ENCODE peak calls at places on chromosomes 6 and 20, in ten cellular contexts. E is H1, W is PC-9, S is foreskin fibroblast, C is Calu3, V is B cell, R is lung, I is HFFc6, F is brain microvascular endothelial cell, K is AG09309. J is an unnamed sample.

GRCh38 chr20:61186771-61187170 is 65.3 kb upstream of the CDH4 start:
- DNase-seq in I (no peak), W (no peak), R (no peak), F (peak), S (no peak), K (no peak), C (no peak), V (no peak), E (no peak), J (no peak)

GRCh38 chr20:62860924-62861691 is 514 bp downstream of the TCFL5 start:
- DNase-seq in I (no peak), S (no peak), E (peak), C (peak), F (no peak), R (no peak), V (no peak), K (no peak), W (no peak), J (no peak)

GRCh38 chr20:4862661-4863060 is 138.6 kb downstream of the SLC23A2 start:
- DNase-seq in F (no peak), S (no peak), W (no peak), K (no peak), V (no peak), C (no peak), E (no peak), I (no peak), R (no peak), J (no peak)

GRCh38 chr6:149513915-149514314 is 29.1 kb upstream of the ZC3H12D start:
- DNase-seq in V (no peak), I (no peak), S (no peak), W (no peak), R (no peak), C (no peak), E (no peak), K (no peak), F (no peak), J (no peak)

GRCh38 chr20:63768591-63769515 is 29.3 kb downstream of the SLC2A4RG start:
- DNase-seq in C (no peak), E (no peak), S (no peak), K (no peak), F (no peak), R (no peak), V (no peak), I (no peak), W (no peak), J (no peak)

GRCh38 chr6:42239736-42240375 is 22.2 kb upstream of the MRPS10 start:
- DNase-seq in W (peak), S (no peak), C (no peak), I (peak), F (no peak), V (no peak), K (no peak), E (no peak), R (no peak), J (no peak)

GRCh38 chr6:122405417-122405816 is 6.0 kb downstream of the HSF2 start:
- DNase-seq in F (no peak), E (no peak), I (peak), K (no peak), C (no peak), W (no peak), V (no peak), S (no peak), R (no peak), J (no peak)

GRCh38 chr6:111738631-111739030 is 133.0 kb upstream of the TRAF3IP2 start:
- DNase-seq in R (no peak), I (no peak), S (no peak), K (no peak), C (no peak), E (no peak), F (no peak), V (no peak), W (no peak), J (no peak)

GRCh38 chr6:75531174-75531573 is 37.6 kb upstream of the FILIP1 start:
- DNase-seq in V (no peak), F (no peak), R (no peak), W (no peak), S (no peak), I (no peak), K (no peak), E (no peak), C (no peak), J (no peak)

DNA sequence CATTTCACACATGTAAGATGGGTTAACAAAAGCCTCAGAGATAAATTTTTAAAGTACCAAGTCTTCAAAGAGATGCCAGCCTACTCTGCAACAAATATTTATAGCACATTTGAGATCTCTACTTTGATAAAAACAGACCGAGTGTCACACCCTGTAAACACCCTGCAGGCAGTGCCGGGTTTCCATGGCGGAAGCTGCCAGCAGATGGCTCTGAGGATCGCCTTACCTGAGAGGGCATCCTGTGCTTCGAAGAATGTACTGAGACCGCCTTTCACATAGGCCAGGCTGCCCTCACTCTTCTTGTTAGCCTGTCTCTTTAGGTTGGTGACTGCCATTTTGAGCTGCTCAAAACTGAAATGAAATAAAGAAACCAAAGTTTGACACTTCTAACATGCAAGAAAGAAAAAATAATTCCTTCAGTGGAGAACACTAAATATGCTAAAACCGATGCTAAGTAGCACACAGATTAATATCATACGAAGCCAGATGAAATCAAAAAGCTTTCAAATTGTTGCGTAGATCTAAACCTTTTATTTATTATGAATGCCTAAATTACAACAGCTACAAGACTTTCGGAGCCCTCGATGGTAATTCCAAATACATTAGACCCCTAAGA is 39.3 kb downstream of the HUS1B start:
- DNase-seq in F (no peak), K (no peak), C (no peak), R (no peak), E (peak), I (no peak), W (no peak), V (no peak), S (no peak), J (no peak)
- TF ChIP-seq CTCF in F (peak), K (no peak), C (no peak), R (no peak), E (peak), I (no peak), W (no peak), V (no peak), S (no peak), J (no peak)

DNA sequence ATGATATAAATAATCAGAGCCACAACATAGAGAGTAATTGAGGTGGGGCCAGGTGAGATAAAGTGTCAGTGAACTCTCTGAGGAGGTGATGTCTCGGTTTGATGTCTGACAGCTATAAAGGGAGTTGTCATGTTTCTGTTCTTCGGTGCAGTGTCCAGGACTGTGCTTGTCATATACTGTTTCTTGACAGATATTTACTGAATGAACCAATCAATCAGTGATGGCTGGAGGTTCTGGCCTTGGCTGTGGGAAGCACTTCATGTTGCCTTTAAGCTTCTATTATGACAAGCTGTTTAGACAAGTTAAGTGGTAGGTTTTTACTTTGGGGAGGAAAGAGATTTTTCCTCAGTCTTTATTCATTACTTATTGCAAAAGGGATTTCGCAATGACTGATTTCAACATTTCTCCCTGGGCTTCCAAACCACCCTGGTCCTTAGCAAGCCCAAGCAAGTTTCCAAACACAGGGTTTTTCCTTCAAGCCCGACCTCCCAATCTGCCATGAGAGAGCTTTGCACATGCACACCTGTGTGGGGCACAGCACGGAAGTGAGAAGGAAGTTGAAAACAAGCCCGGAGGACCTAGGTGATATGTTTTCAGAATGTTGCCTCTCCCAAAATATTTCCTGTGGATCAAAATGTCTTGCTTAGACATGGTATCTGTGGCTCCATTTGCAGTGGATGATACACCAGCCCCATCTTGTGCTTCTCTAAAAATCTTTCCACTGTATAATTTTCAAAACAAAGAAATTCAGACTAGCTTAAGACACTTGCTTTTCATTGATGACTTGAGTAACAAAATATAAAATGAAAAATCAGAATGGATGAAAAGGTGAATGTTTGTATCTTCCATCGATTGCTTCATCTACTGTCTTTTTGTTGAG is 567.3 kb upstream of the BTBD3 start:
- DNase-seq in W (no peak), E (no peak), R (peak), S (peak), K (peak), F (no peak), V (no peak), I (peak), C (no peak), J (peak)
- TF ChIP-seq CTCF in W (no peak), E (no peak), R (no peak), S (no peak), K (no peak), F (no peak), V (no peak), I (no peak), C (no peak), J (no peak)

GRCh38 chr6:125312950-125313349 is 11.2 kb upstream of the HDDC2 start:
- DNase-seq in C (no peak), S (no peak), I (no peak), V (no peak), E (no peak), F (no peak), K (no peak), R (no peak), W (no peak), J (no peak)

GRCh38 chr6:125312478-125312877 is 10.7 kb upstream of the HDDC2 start:
- DNase-seq in S (no peak), W (no peak), I (no peak), K (no peak), F (no peak), E (no peak), C (no peak), V (no peak), R (no peak), J (no peak)

GRCh38 chr6:125314019-125314581 is 12.3 kb upstream of the HDDC2 start:
- DNase-seq in W (peak), S (peak), C (peak), K (no peak), I (peak), E (peak), V (peak), R (peak), F (peak), J (peak)

GRCh38 chr6:125307964-125308615 is 6.3 kb upstream of the HDDC2 start:
- DNase-seq in W (no peak), F (no peak), C (no peak), E (no peak), K (no peak), R (no peak), S (no peak), V (no peak), I (peak), J (no peak)

DNA sequence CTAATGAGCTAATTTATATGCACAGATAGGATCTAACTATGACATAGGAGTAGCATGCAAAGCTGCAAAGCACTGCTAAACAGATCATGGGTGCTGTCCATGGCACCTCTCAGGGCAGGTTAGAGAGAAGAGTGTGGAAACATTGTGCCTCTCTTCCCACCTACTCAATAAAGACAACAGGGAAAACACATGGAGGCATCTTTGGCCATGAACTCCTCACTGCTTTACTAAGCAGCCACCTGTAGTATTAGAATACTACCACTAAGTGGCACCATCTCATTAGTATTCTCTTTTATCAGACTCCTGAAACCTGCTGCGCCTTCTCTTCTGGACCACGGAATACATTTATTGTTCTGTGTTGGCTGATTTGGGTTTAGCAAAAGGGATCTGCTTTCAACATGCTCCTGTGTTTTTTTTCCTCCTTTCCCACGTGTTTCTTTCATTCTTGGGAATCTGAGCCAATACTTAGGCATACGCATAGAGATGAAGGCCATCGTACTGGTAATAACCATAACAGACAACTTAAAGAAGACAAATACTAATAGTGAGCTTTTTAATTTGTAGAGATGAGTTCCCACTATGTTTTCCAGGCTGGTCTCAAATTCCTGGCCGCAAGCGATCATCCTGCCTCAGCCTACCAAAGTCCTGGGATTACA is 9.4 kb upstream of the HDDC2 start:
- DNase-seq in W (peak), I (peak), R (no peak), V (no peak), S (peak), F (peak), K (no peak), E (no peak), C (peak), J (peak)
- TF ChIP-seq CTCF in W (peak), I (peak), R (peak), V (peak), S (peak), F (peak), K (peak), E (peak), C (peak), J (peak)

DNA sequence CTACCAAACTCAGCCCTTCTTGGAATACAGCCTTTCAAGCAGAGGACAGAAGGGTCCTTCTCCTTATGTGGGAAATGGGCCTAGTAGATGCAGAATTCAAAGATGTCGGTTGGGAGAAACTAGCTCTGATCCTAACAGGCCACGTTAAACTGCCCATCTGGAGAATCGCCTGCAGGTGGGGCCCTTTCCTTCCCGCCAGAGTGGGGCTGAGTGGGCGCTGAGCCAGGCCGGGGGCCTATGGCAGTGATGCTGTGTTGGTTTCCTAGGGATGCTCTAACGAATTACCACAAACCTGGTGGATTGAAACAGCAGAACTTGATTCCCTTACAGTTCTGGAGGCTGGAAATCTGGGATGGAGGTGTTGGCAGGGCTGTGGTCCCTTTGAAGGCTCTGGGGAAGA is 9.1 kb downstream of the MAPK13 start:
- DNase-seq in E (peak), S (no peak), V (no peak), K (no peak), R (no peak), I (no peak), W (no peak), C (peak), F (no peak), J (no peak)
- TF ChIP-seq CTCF in E (peak), S (peak), V (no peak), K (peak), R (no peak), I (peak), W (no peak), C (no peak), F (peak), J (peak)

J was measured in neural crest cell.